ENCODE peak calls at places on chromosomes 5 and 9, in ten cellular contexts. M is aorta, V is AG10803, E is fibroblast of pulmonary artery, O is PC-3, H is neuronal stem cell, K is mammary epithelial cell, C is breast epithelium, Y is kidney, T is astrocyte. F is an unnamed sample.

GRCh38 chr9:120366646-120367019 is 213.3 kb downstream of the CDK5RAP2 start:
- DNase-seq in T (peak; percentile 93), H (no peak), O (peak; percentile 76), E (peak; percentile 95), Y (no peak), K (peak; percentile 49), C (no peak), V (peak; percentile 96), M (no peak), F (no peak)

GRCh38 chr5:57327934-57328333 is 154.1 kb downstream of the GPBP1 start:
- DNase-seq in O (peak; percentile 82), T (no peak), M (no peak), C (no peak), H (no peak), E (peak; percentile 57), Y (no peak), K (peak; percentile 97), V (no peak), F (no peak)

GRCh38 chr5:44809215-44809955 is 638 bp downstream of the MRPS30 start:
- DNase-seq in H (peak; percentile 57), T (peak; percentile 69), O (peak; percentile 75), E (peak; percentile 58), Y (peak; percentile 84), C (peak; percentile 20), M (peak; percentile 81), K (peak; percentile 67), V (peak; percentile 51), F (peak; percentile 58)

GRCh38 chr9:101463397-101463796 is 27.8 kb upstream of the ALDOB start:
- DNase-seq in O (peak; percentile 4), E (peak; percentile 42), T (peak; percentile 65), Y (no peak), M (no peak), H (no peak), K (peak; percentile 55), C (no peak), V (peak; percentile 72), F (no peak)

GRCh38 chr5:10607666-10608442 is 44.0 kb downstream of the ANKRD33B start:
- DNase-seq in C (no peak), H (no peak), O (no peak), M (no peak), V (peak; percentile 89), E (peak; percentile 77), K (no peak), Y (no peak), T (peak; percentile 51), F (no peak)

GRCh38 chr5:141585594-141585993 is 33.2 kb downstream of the DIAPH1 start:
- DNase-seq in E (no peak), O (no peak), C (no peak), T (no peak), K (no peak), M (no peak), Y (no peak), H (no peak), V (no peak), F (no peak)

GRCh38 chr5:57410374-57411320 is 72.0 kb downstream of the ACTBL2 start:
- DNase-seq in Y (no peak), O (no peak), K (no peak), T (no peak), V (no peak), C (no peak), H (no peak), E (no peak), M (no peak), F (no peak)

GRCh38 chr5:83564069-83564749 is 92.7 kb downstream of the VCAN start:
- DNase-seq in Y (no peak), O (peak; percentile 70), E (peak; percentile 79), M (no peak), C (no peak), T (no peak), H (peak; percentile 21), V (peak; percentile 62), K (peak; percentile 21), F (no peak)

GRCh38 chr5:123916331-123917121 is 404.5 kb downstream of the CSNK1G3 start:
- DNase-seq in O (peak; percentile 53), Y (no peak), T (peak; percentile 95), H (no peak), K (peak; percentile 38), V (peak; percentile 95), M (no peak), C (no peak), E (peak; percentile 24), F (no peak)

GRCh38 chr9:100601216-100601615 is 23.3 kb downstream of the CAVIN4 start:
- DNase-seq in M (no peak), O (peak; percentile 69), E (peak; percentile 72), H (no peak), T (peak; percentile 24), Y (no peak), K (peak; percentile 49), V (peak; percentile 56), C (no peak), F (peak; percentile 74)

GRCh38 chr9:22208846-22209585 is 199.9 kb upstream of the CDKN2B start:
- DNase-seq in E (no peak), M (no peak), C (no peak), V (peak; percentile 51), Y (no peak), O (peak; percentile 8), H (no peak), T (peak; percentile 80), K (peak; percentile 74), F (no peak)

GRCh38 chr5:65334077-65334476 is 147.6 kb downstream of the ADAMTS6 start:
- DNase-seq in T (peak; percentile 40), O (no peak), E (no peak), V (no peak), C (no peak), K (peak; percentile 56), H (no peak), M (no peak), Y (no peak), F (no peak)

GRCh38 chr5:98603456-98603855 is 170.0 kb upstream of the RGMB start:
- DNase-seq in T (no peak), O (no peak), E (no peak), Y (no peak), K (no peak), V (no peak), C (no peak), M (no peak), H (no peak), F (no peak)

GRCh38 chr5:58127486-58128220 is 332.2 kb downstream of the PLK2 start:
- DNase-seq in Y (no peak), E (no peak), K (no peak), M (no peak), V (no peak), T (no peak), C (no peak), O (peak; percentile 46), H (no peak), F (no peak)

GRCh38 chr5:36378551-36378950 is 76.8 kb upstream of the RANBP3L start:
- DNase-seq in Y (no peak), V (peak; percentile 53), K (peak; percentile 87), O (no peak), E (no peak), T (no peak), C (no peak), H (no peak), M (no peak), F (no peak)

DNA sequence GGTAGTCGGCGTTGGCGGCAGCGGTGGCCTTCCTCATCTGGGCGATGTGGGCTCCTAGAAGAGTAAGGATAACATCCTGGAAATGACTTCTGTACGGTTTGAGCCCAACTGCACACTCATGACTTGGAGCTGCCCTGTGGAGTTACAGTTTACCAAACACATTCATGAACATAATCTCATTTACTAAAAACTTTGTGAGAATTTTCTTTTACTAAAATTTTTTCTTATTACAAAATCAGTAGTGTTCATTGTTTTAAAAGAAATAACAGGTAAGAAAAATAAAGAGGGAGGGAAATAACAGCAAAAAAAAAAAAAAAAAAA is 5.3 kb downstream of the FOXE1 start:
- DNase-seq in V (no peak), Y (no peak), H (no peak), K (no peak), E (no peak), M (no peak), O (no peak), C (no peak), T (no peak), F (no peak)
- H3K4me3 ChIP-seq in V (no peak overlapping the region), Y (no peak overlapping the region), H (no peak overlapping the region), K (no peak overlapping the region), E (no peak overlapping the region), M (no peak overlapping the region), O (no peak overlapping the region), C (no peak overlapping the region), T (no peak overlapping the region), F (no peak overlapping the region)

GRCh38 chr5:14810282-14810681 is 61.3 kb downstream of the ANKH start:
- DNase-seq in V (no peak), M (no peak), K (peak; percentile 16), Y (no peak), T (no peak), C (no peak), E (no peak), H (no peak), O (no peak), F (no peak)
- H3K4me3 ChIP-seq in V (no peak overlapping the region), M (no peak overlapping the region), K (no peak overlapping the region), Y (no peak overlapping the region), T (no peak overlapping the region), C (no peak overlapping the region), E (no peak overlapping the region), H (no peak overlapping the region), O (peak overlapping the region; percentile 17), F (no peak overlapping the region)

GRCh38 chr5:35246928-35247644 is 16.8 kb upstream of the PRLR start:
- DNase-seq in C (peak; percentile 37), O (peak; percentile 7), E (peak; percentile 35), Y (peak; percentile 70), M (peak; percentile 81), K (no peak), V (peak; percentile 4), H (no peak), T (no peak), F (no peak)

GRCh38 chr5:35246411-35246810 is 16.1 kb upstream of the PRLR start:
- DNase-seq in Y (no peak), E (no peak), T (no peak), V (no peak), C (peak; percentile 53), O (peak; percentile 15), K (no peak), M (no peak), H (no peak), F (no peak)

GRCh38 chr5:35247645-35248034 is 17.4 kb upstream of the PRLR start:
- DNase-seq in H (no peak), T (peak; percentile 31), E (peak; percentile 28), C (peak; percentile 47), V (no peak), M (no peak), O (peak; percentile 53), Y (no peak), K (peak; percentile 23), F (no peak)

GRCh38 chr5:35252963-35253362 is 22.7 kb upstream of the PRLR start:
- DNase-seq in H (no peak), T (no peak), V (no peak), O (no peak), C (no peak), K (no peak), Y (no peak), E (no peak), M (no peak), F (no peak)

GRCh38 chr5:35248843-35249780 is 18.8 kb upstream of the PRLR start:
- DNase-seq in K (no peak), T (no peak), O (no peak), Y (no peak), C (no peak), V (no peak), M (no peak), H (no peak), E (no peak), F (no peak)
- H3K4me3 ChIP-seq in K (no peak overlapping the region), T (peak overlapping the region; percentile 5), O (peak overlapping the region; percentile 45), Y (no peak overlapping the region), C (peak overlapping the region; percentile 5), V (no peak overlapping the region), M (no peak overlapping the region), H (peak overlapping the region; percentile 15), E (peak overlapping the region; percentile 15), F (peak overlapping the region; percentile 43)

GRCh38 chr5:33343661-33344327 is 97.0 kb upstream of the TARS1 start:
- DNase-seq in H (no peak), K (peak; percentile 73), T (peak; percentile 91), V (peak; percentile 91), M (no peak), C (no peak), Y (no peak), E (peak; percentile 88), O (peak; percentile 91), F (no peak)
- H3K4me3 ChIP-seq in H (no peak overlapping the region), K (no peak overlapping the region), T (no peak overlapping the region), V (no peak overlapping the region), M (no peak overlapping the region), C (no peak overlapping the region), Y (no peak overlapping the region), E (no peak overlapping the region), O (no peak overlapping the region), F (no peak overlapping the region)

F was measured in BE2C.